ENCODE peak calls at places on chromosomes 3 and 15, in nine cellular contexts. H is CD4-positive, alpha-beta T cell; G is GM23338; W is CD8-positive, alpha-beta memory T cell; Y is pancreas; O is colonic mucosa; E is GM23248; N is endothelial cell of umbilical vein; A is body of pancreas. Z is an unnamed sample.

GRCh38 chr15:53625962-53626845 is 133.3 kb downstream of the WDR72 start:
- DNase-seq in H (no peak), G (peak; percentile 6), W (no peak), Y (no peak), O (no peak), E (no peak), N (no peak), A (no peak), Z (no peak)

GRCh38 chr15:92569778-92570177 is 85.8 kb downstream of the FAM174B start:
- DNase-seq in H (no peak), G (no peak), W (no peak), Y (no peak), O (no peak), E (no peak), N (no peak), A (no peak), Z (no peak)

GRCh38 chr15:82063055-82063454 is 17.2 kb upstream of the MEX3B start:
- DNase-seq in H (no peak), G (peak; percentile 70), W (no peak), Y (no peak), O (no peak), E (no peak), N (no peak), A (no peak), Z (no peak)

GRCh38 chr3:184672972-184673875 is 38.6 kb downstream of the MAGEF1 start:
- DNase-seq in H (no peak), G (no peak), W (no peak), Y (no peak), O (no peak), E (no peak), N (no peak), A (no peak), Z (no peak)

GRCh38 chr3:146781059-146781458 is 175.9 kb upstream of the PLSCR5 start:
- DNase-seq in H (no peak), G (peak; percentile 55), W (no peak), Y (no peak), O (no peak), E (peak; percentile 27), N (no peak), A (no peak), Z (no peak)

GRCh38 chr3:181008796-181009195 is 19.3 kb upstream of the DNAJC19 start:
- DNase-seq in H (no peak), G (no peak), W (no peak), Y (no peak), O (no peak), E (no peak), N (no peak), A (no peak), Z (no peak)

GRCh38 chr15:41585140-41586047 is 26.4 kb downstream of the TYRO3 start:
- DNase-seq in H (no peak), G (peak; percentile 83), W (no peak), Y (peak; percentile 80), O (peak; percentile 48), E (peak; percentile 84), N (peak; percentile 73), A (peak; percentile 70), Z (peak; percentile 64)

GRCh38 chr3:183455064-183455463 is 26.6 kb upstream of the MCF2L2 start:
- DNase-seq in H (no peak), G (no peak), W (no peak), Y (no peak), O (no peak), E (peak; percentile 71), N (peak; percentile 83), A (no peak), Z (no peak)

GRCh38 chr3:167887096-167887495 is 151.6 kb downstream of the SERPINI1 start:
- DNase-seq in H (no peak), G (no peak), W (no peak), Y (no peak), O (no peak), E (peak; percentile 33), N (no peak), A (no peak), Z (no peak)

GRCh38 chr3:71117572-71118247 is 465.8 kb downstream of the FOXP1 start:
- DNase-seq in H (no peak), G (no peak), W (no peak), Y (no peak), O (peak; percentile 52), E (peak; percentile 47), N (no peak), A (no peak), Z (no peak)

GRCh38 chr3:138947303-138948121 is 495 bp downstream of the FOXL2NB start:
- DNase-seq in H (no peak), G (peak; percentile 60), W (no peak), Y (no peak), O (no peak), E (no peak), N (no peak), A (no peak), Z (no peak)

GRCh38 chr15:68700395-68701123 is 120.1 kb downstream of the ANP32A start:
- DNase-seq in H (no peak), G (peak; percentile 59), W (no peak), Y (no peak), O (peak; percentile 26), E (peak; percentile 80), N (peak; percentile 83), A (no peak), Z (peak; percentile 47)

GRCh38 chr3:140341817-140342403 is 336.0 kb upstream of the TRIM42 start:
- DNase-seq in H (no peak), G (peak; percentile 66), W (no peak), Y (no peak), O (no peak), E (no peak), N (no peak), A (no peak), Z (no peak)

GRCh38 chr3:57977755-57978715 is 30.2 kb upstream of the FLNB start:
- DNase-seq in H (no peak), G (no peak), W (no peak), Y (no peak), O (peak; percentile 83), E (peak; percentile 33), N (no peak), A (no peak), Z (no peak)

GRCh38 chr3:168047190-168047795 is 48.4 kb downstream of the GOLIM4 start:
- DNase-seq in H (no peak), G (peak; percentile 84), W (no peak), Y (no peak), O (no peak), E (peak; percentile 90), N (peak; percentile 83), A (no peak), Z (no peak)

GRCh38 chr15:36678308-36678707 is 98.9 kb downstream of the CDIN1 start:
- DNase-seq in H (no peak), G (no peak), W (no peak), Y (no peak), O (no peak), E (no peak), N (no peak), A (no peak), Z (no peak)

GRCh38 chr15:33400941-33401340 is 90.2 kb downstream of the RYR3 start:
- DNase-seq in H (no peak), G (no peak), W (no peak), Y (no peak), O (no peak), E (no peak), N (no peak), A (no peak), Z (no peak)

GRCh38 chr3:97949110-97949485 is 23.1 kb downstream of the RIOX2 start:
- DNase-seq in H (no peak), G (no peak), W (no peak), Y (no peak), O (no peak), E (no peak), N (no peak), A (no peak), Z (no peak)
- H3K27ac ChIP-seq in H (no peak overlapping the region), G (no peak overlapping the region), W (no peak overlapping the region), Y (no peak overlapping the region), O (no peak overlapping the region), E (no peak overlapping the region), N (no peak overlapping the region), A (no peak overlapping the region), Z (no peak overlapping the region)

GRCh38 chr15:99928429-99928981 is 195.3 kb upstream of the LYSMD4 start:
- DNase-seq in H (peak; percentile 87), G (peak; percentile 49), W (peak; percentile 88), Y (peak; percentile 95), O (peak; percentile 87), E (peak; percentile 84), N (peak; percentile 54), A (peak; percentile 85), Z (peak; percentile 73)
- H3K27ac ChIP-seq in H (peak overlapping the region; percentile 56), G (no peak overlapping the region), W (peak overlapping the region; percentile 46), Y (peak overlapping the region; percentile 53), O (peak overlapping the region; percentile 28), E (no peak overlapping the region), N (no peak overlapping the region), A (peak overlapping the region; percentile 58), Z (no peak overlapping the region)

DNA sequence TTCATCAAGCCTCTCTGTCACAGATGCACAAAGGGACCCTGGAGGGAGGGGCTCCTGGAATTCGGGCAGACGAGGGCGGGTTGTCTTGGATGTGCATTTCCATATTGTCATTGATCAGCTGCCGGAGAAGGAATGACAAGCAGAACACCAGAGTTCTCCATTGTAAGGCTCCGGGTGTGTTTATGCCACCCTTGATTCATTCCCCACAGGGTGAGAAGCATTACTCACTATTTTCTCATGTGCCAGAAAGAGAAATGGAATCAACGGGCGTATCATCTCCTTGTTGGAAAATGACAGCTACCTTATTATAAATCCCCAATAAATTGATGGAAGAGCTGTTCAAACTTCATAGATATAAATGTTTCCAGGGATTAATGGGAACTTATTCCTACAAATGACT is 167.6 kb downstream of the EBLN2 start:
- DNase-seq in H (no peak), G (no peak), W (no peak), Y (no peak), O (no peak), E (peak; percentile 64), N (no peak), A (no peak), Z (no peak)
- H3K27ac ChIP-seq in H (no peak overlapping the region), G (no peak overlapping the region), W (no peak overlapping the region), Y (no peak overlapping the region), O (no peak overlapping the region), E (peak overlapping the region; percentile 53), N (no peak overlapping the region), A (no peak overlapping the region), Z (no peak overlapping the region)

GRCh38 chr3:116127464-116127863 is 317.8 kb downstream of the LSAMP start:
- DNase-seq in H (no peak), G (no peak), W (no peak), Y (no peak), O (no peak), E (no peak), N (no peak), A (no peak), Z (no peak)

GRCh38 chr3:116129187-116129945 is 315.9 kb downstream of the LSAMP start:
- DNase-seq in H (no peak), G (no peak), W (no peak), Y (no peak), O (no peak), E (no peak), N (no peak), A (no peak), Z (no peak)
- H3K27ac ChIP-seq in H (no peak overlapping the region), G (no peak overlapping the region), W (no peak overlapping the region), Y (no peak overlapping the region), O (no peak overlapping the region), E (no peak overlapping the region), N (no peak overlapping the region), A (no peak overlapping the region), Z (no peak overlapping the region)

Z was measured in SJSA1.